ENCODE peak calls at places on chromosomes 3 and 15, in seven cellular contexts. One of them, this sample, is unnamed.

GRCh38 chr3:20340324-20340928 is 154.4 kb upstream of the SGO1 start:
- DNase-seq in stomach: peak
- DNase-seq in adrenal gland: peak
- DNase-seq in IMR-90: peak
- DNase-seq in Peyer's patch: peak
- DNase-seq in body of pancreas: peak
- DNase-seq in tibial nerve: peak
- DNase-seq in this sample: peak

GRCh38 chr3:40387001-40387894 is at the start of gene ENTPD3:
- DNase-seq in stomach: peak
- DNase-seq in adrenal gland: peak
- DNase-seq in IMR-90: no peak
- DNase-seq in Peyer's patch: no peak
- DNase-seq in body of pancreas: peak
- DNase-seq in tibial nerve: no peak
- DNase-seq in this sample: no peak

GRCh38 chr15:25345943-25346342 is 92.9 kb downstream of the UBE3A start:
- DNase-seq in stomach: no peak
- DNase-seq in adrenal gland: peak
- DNase-seq in IMR-90: peak
- DNase-seq in Peyer's patch: no peak
- DNase-seq in body of pancreas: no peak
- DNase-seq in tibial nerve: peak
- DNase-seq in this sample: peak

GRCh38 chr3:141077631-141078030 is 26.5 kb downstream of the SPSB4 start:
- DNase-seq in stomach: no peak
- DNase-seq in adrenal gland: no peak
- DNase-seq in IMR-90: no peak
- DNase-seq in Peyer's patch: no peak
- DNase-seq in body of pancreas: no peak
- DNase-seq in tibial nerve: no peak
- DNase-seq in this sample: no peak

GRCh38 chr3:159593927-159594605 is 394.6 kb upstream of the IL12A start:
- DNase-seq in stomach: no peak
- DNase-seq in adrenal gland: peak
- DNase-seq in IMR-90: no peak
- DNase-seq in Peyer's patch: no peak
- DNase-seq in body of pancreas: no peak
- DNase-seq in tibial nerve: no peak
- DNase-seq in this sample: no peak

GRCh38 chr15:52191207-52191606 is at the start of gene GNB5:
- DNase-seq in stomach: no peak
- DNase-seq in adrenal gland: no peak
- DNase-seq in IMR-90: no peak
- DNase-seq in Peyer's patch: no peak
- DNase-seq in body of pancreas: no peak
- DNase-seq in tibial nerve: no peak
- DNase-seq in this sample: no peak

GRCh38 chr3:69433938-69434263 is 48.0 kb upstream of the FRMD4B start:
- DNase-seq in stomach: no peak
- DNase-seq in adrenal gland: no peak
- DNase-seq in IMR-90: peak
- DNase-seq in Peyer's patch: no peak
- DNase-seq in body of pancreas: no peak
- DNase-seq in tibial nerve: no peak
- DNase-seq in this sample: no peak

GRCh38 chr3:188947401-188947982 is 224.3 kb upstream of the TPRG1 start:
- DNase-seq in stomach: peak
- DNase-seq in adrenal gland: peak
- DNase-seq in IMR-90: peak
- DNase-seq in Peyer's patch: peak
- DNase-seq in body of pancreas: peak
- DNase-seq in tibial nerve: peak
- DNase-seq in this sample: peak

GRCh38 chr3:14216257-14217048 is 37.8 kb downstream of the LSM3 start:
- DNase-seq in stomach: no peak
- DNase-seq in adrenal gland: no peak
- DNase-seq in IMR-90: no peak
- DNase-seq in Peyer's patch: peak
- DNase-seq in body of pancreas: no peak
- DNase-seq in tibial nerve: no peak
- DNase-seq in this sample: peak

GRCh38 chr15:69861331-69862171 is 236.2 kb downstream of the TLE3 start:
- DNase-seq in stomach: no peak
- DNase-seq in adrenal gland: no peak
- DNase-seq in IMR-90: peak
- DNase-seq in Peyer's patch: no peak
- DNase-seq in body of pancreas: no peak
- DNase-seq in tibial nerve: no peak
- DNase-seq in this sample: no peak

GRCh38 chr15:87267798-87268197 is 988.7 kb downstream of the NTRK3 start:
- DNase-seq in stomach: no peak
- DNase-seq in adrenal gland: peak
- DNase-seq in IMR-90: peak
- DNase-seq in Peyer's patch: no peak
- DNase-seq in body of pancreas: no peak
- DNase-seq in tibial nerve: no peak
- DNase-seq in this sample: no peak

GRCh38 chr15:51864408-51865056 is 35.1 kb downstream of the TMOD3 start:
- DNase-seq in stomach: no peak
- DNase-seq in adrenal gland: no peak
- DNase-seq in IMR-90: peak
- DNase-seq in Peyer's patch: no peak
- DNase-seq in body of pancreas: no peak
- DNase-seq in tibial nerve: no peak
- DNase-seq in this sample: no peak

DNA sequence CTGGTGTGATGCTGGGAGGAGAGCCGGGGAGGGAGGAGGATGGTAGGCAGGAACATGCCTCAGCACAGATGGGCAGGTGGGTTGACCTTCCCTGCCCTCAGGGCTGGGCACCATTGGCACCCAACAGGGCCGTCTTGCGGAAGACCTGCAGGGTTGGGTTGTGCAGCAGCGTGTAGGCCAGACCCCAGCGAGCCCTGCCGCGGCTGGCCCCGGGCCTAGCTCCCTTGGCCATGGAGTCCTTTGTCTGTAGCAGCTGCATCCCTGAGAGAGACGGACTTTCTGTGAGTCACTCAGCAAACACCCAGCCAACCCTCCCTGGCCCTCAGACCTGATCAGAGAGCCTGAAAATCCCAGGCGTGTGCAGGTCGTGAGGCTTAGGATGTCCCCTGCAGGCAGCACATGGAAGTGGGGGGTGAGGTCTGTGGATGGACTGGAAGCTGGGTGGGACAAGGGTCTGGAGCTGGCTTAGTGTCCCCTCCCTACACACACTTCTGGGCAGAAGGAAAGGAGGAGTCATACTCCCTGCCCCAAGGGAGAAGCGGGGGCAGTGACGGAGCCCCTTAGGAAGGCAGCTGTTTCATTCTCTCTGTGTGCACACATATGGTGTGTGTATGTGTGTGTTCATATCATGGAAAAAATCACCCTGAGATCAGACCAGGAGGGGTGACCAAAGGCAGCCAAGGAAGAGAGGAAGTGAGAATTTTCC is 6.6 kb downstream of the ISLR start:
- DNase-seq in stomach: no peak
- DNase-seq in adrenal gland: no peak
- DNase-seq in IMR-90: peak
- DNase-seq in Peyer's patch: no peak
- DNase-seq in body of pancreas: no peak
- DNase-seq in tibial nerve: no peak
- DNase-seq in this sample: peak
- H3K27ac ChIP-seq in stomach: peak
- H3K27ac ChIP-seq in adrenal gland: peak
- H3K27ac ChIP-seq in IMR-90: no peak
- H3K27ac ChIP-seq in Peyer's patch: no peak
- H3K27ac ChIP-seq in body of pancreas: no peak
- H3K27ac ChIP-seq in tibial nerve: no peak
- H3K27ac ChIP-seq in this sample: peak

GRCh38 chr3:127009531-127009930 is 26.6 kb downstream of the PLXNA1 start:
- DNase-seq in stomach: no peak
- DNase-seq in adrenal gland: no peak
- DNase-seq in IMR-90: no peak
- DNase-seq in Peyer's patch: no peak
- DNase-seq in body of pancreas: no peak
- DNase-seq in tibial nerve: no peak
- DNase-seq in this sample: no peak

GRCh38 chr3:127013196-127013595 is 30.3 kb downstream of the PLXNA1 start:
- DNase-seq in stomach: no peak
- DNase-seq in adrenal gland: no peak
- DNase-seq in IMR-90: no peak
- DNase-seq in Peyer's patch: no peak
- DNase-seq in body of pancreas: no peak
- DNase-seq in tibial nerve: no peak
- DNase-seq in this sample: no peak

GRCh38 chr3:127011270-127011992 is 28.5 kb downstream of the PLXNA1 start:
- DNase-seq in stomach: no peak
- DNase-seq in adrenal gland: no peak
- DNase-seq in IMR-90: peak
- DNase-seq in Peyer's patch: no peak
- DNase-seq in body of pancreas: no peak
- DNase-seq in tibial nerve: peak
- DNase-seq in this sample: no peak

GRCh38 chr3:127013758-127014535 is 31.0 kb downstream of the PLXNA1 start:
- DNase-seq in stomach: no peak
- DNase-seq in adrenal gland: no peak
- DNase-seq in IMR-90: no peak
- DNase-seq in Peyer's patch: no peak
- DNase-seq in body of pancreas: no peak
- DNase-seq in tibial nerve: no peak
- DNase-seq in this sample: no peak

DNA sequence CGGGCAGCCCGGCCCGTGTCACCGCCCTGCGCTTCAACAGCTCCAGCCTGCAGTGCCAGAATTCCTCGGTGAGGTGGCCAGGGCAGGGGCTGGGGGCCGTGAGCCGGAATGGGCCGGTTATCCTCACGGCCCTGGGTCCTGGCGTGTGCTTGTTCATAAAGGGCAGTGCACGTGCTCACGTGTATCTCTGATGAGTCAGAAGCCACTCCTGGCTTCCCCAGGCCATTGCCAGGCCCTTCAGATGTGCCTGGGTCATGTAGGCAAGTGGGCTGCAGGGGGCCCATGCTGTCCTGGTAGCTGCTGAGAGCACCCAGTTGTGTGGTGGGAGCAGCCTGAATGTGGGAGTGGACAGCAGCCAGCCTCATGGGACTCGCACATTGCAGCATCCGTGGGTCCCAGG is 29.2 kb downstream of the PLXNA1 start:
- DNase-seq in stomach: no peak
- DNase-seq in adrenal gland: no peak
- DNase-seq in IMR-90: peak
- DNase-seq in Peyer's patch: no peak
- DNase-seq in body of pancreas: no peak
- DNase-seq in tibial nerve: no peak
- DNase-seq in this sample: no peak
- TF ChIP-seq CTCF in stomach: no peak
- TF ChIP-seq CTCF in adrenal gland: no peak
- TF ChIP-seq CTCF in IMR-90: no peak
- TF ChIP-seq CTCF in Peyer's patch: no peak
- TF ChIP-seq CTCF in body of pancreas: no peak
- TF ChIP-seq CTCF in tibial nerve: no peak
- TF ChIP-seq CTCF in this sample: no peak

DNA sequence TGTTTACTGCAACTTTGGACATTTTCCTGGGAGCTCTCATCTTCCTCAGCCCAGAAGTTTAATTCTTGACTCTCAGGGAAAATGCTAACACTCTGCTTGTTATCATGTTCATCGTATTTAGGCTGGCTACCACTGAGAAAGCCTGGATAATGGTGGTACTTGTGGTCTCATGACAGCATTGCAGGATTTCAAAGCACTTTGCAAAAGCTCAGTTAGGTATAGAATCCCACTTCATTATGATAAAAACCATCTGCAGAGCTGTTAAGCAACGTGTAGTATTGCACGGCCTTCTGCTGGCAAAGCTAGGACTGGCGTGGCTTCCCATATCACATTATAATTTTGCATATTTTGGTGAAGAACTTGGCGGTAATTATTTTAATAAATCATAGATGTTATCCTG is 8.9 kb downstream of the RAB8B start:
- DNase-seq in stomach: no peak
- DNase-seq in adrenal gland: no peak
- DNase-seq in IMR-90: peak
- DNase-seq in Peyer's patch: no peak
- DNase-seq in body of pancreas: no peak
- DNase-seq in tibial nerve: no peak
- DNase-seq in this sample: no peak
- TF ChIP-seq POLR2A in stomach: no peak
- TF ChIP-seq POLR2A in adrenal gland: no peak
- TF ChIP-seq POLR2A in IMR-90: no peak
- TF ChIP-seq POLR2A in Peyer's patch: no peak
- TF ChIP-seq POLR2A in body of pancreas: no peak
- TF ChIP-seq POLR2A in tibial nerve: no peak
- TF ChIP-seq POLR2A in this sample: no peak

GRCh38 chr3:196093271-196094111 is 11.6 kb upstream of the TFRC start:
- DNase-seq in stomach: no peak
- DNase-seq in adrenal gland: peak
- DNase-seq in IMR-90: peak
- DNase-seq in Peyer's patch: no peak
- DNase-seq in body of pancreas: no peak
- DNase-seq in tibial nerve: peak
- DNase-seq in this sample: no peak
- H3K27ac ChIP-seq in stomach: no peak
- H3K27ac ChIP-seq in adrenal gland: peak
- H3K27ac ChIP-seq in IMR-90: no peak
- H3K27ac ChIP-seq in Peyer's patch: no peak
- H3K27ac ChIP-seq in body of pancreas: no peak
- H3K27ac ChIP-seq in tibial nerve: no peak
- H3K27ac ChIP-seq in this sample: peak

This sample was measured in heart left ventricle.